ENCODE peak calls at places on chromosomes 5 and 9, in six cellular contexts. Q is ureter, C is AG04449, E is frontal cortex, K is WTC11, R is brain microvascular endothelial cell. M is an unnamed sample.

GRCh38 chr5:91352831-91353695 is 30.1 kb downstream of the ARRDC3 start:
- DNase-seq in Q (no peak), C (no peak), K (no peak), R (no peak), E (no peak), M (no peak)

GRCh38 chr9:83620841-83621636 is 1.9 kb upstream of the IDNK start:
- DNase-seq in C (no peak), K (peak), Q (no peak), E (peak), R (peak), M (peak)

GRCh38 chr5:132747064-132747692 is at the start of gene CCNI2:
- DNase-seq in Q (no peak), K (peak), C (no peak), E (no peak), R (no peak), M (peak)

GRCh38 chr5:119789411-119790117 is 160.2 kb downstream of the FAM170A start:
- DNase-seq in R (no peak), E (no peak), Q (no peak), C (no peak), K (no peak), M (no peak)

GRCh38 chr9:16405421-16405820 is 465.0 kb downstream of the BNC2 start:
- DNase-seq in Q (no peak), E (no peak), K (no peak), C (no peak), R (no peak), M (no peak)

GRCh38 chr9:127124091-127124490 is 1.7 kb upstream of the ANGPTL2 start:
- DNase-seq in R (no peak), Q (no peak), E (no peak), K (no peak), C (no peak), M (no peak)

GRCh38 chr5:72015103-72015548 is 92.1 kb upstream of the MAP1B start:
- DNase-seq in E (peak), Q (peak), C (no peak), R (peak), K (no peak), M (peak)

GRCh38 chr5:134131578-134132350 is 17.3 kb downstream of the TCF7 start:
- DNase-seq in C (no peak), K (peak), R (no peak), E (no peak), Q (no peak), M (no peak)

GRCh38 chr5:103624748-103625147 is 62.2 kb upstream of the NUDT12 start:
- DNase-seq in E (no peak), Q (no peak), K (no peak), C (no peak), R (peak), M (no peak)

GRCh38 chr9:132797861-132798659 is 80.0 kb downstream of the AK8 start:
- DNase-seq in Q (peak), E (no peak), C (no peak), K (no peak), R (no peak), M (peak)

GRCh38 chr5:171849585-171850353 is 64.2 kb downstream of the SMIM23 start:
- DNase-seq in K (no peak), R (no peak), Q (no peak), C (no peak), E (no peak), M (no peak)

GRCh38 chr5:149833116-149833827 is 103.2 kb downstream of the PPARGC1B start:
- DNase-seq in K (no peak), C (no peak), Q (no peak), E (no peak), R (no peak), M (no peak)

GRCh38 chr5:82911902-82912301 is 165.3 kb downstream of the TMEM167A start:
- DNase-seq in R (no peak), Q (no peak), C (no peak), K (no peak), E (no peak), M (peak)

GRCh38 chr9:68793605-68794343 is 88.7 kb downstream of the PIP5K1B start:
- DNase-seq in E (no peak), Q (no peak), R (no peak), K (no peak), C (no peak), M (no peak)

GRCh38 chr5:181260720-181261319 is at the start of gene TRIM52:
- DNase-seq in R (peak), K (peak), Q (peak), E (peak), C (peak), M (peak)

GRCh38 chr5:134003957-134004625 is 684 bp downstream of the VDAC1 start:
- DNase-seq in Q (peak), K (peak), C (no peak), E (peak), R (peak), M (peak)

GRCh38 chr9:15622596-15622995 is 69.8 kb downstream of the CCDC171 start:
- DNase-seq in C (no peak), Q (no peak), E (peak), K (no peak), R (no peak), M (peak)

GRCh38 chr5:112492291-112492690 is 73.2 kb upstream of the EPB41L4A start:
- DNase-seq in K (peak), C (peak), R (peak), Q (peak), E (peak), M (peak)

GRCh38 chr5:56616454-56617160 is 198.7 kb upstream of the MAP3K1 start:
- DNase-seq in K (no peak), Q (no peak), R (no peak), E (no peak), C (no peak), M (no peak)

GRCh38 chr5:112417931-112418358 is 1.1 kb downstream of the EPB41L4A start:
- DNase-seq in Q (peak), C (no peak), K (no peak), E (no peak), R (peak), M (peak)

GRCh38 chr9:114308361-114308950 is 14.4 kb upstream of the ORM1 start:
- DNase-seq in Q (peak), C (no peak), K (no peak), E (no peak), R (no peak), M (no peak)

GRCh38 chr5:134125195-134126015 is 10.9 kb downstream of the TCF7 start:
- DNase-seq in C (peak), E (peak), Q (no peak), K (no peak), R (peak), M (peak)

GRCh38 chr9:115616666-115617239 is 498.8 kb upstream of the TNC start:
- DNase-seq in C (no peak), E (no peak), K (no peak), Q (no peak), R (no peak), M (no peak)

GRCh38 chr5:174571662-174572397 is 152.6 kb upstream of the MSX2 start:
- DNase-seq in K (no peak), E (peak), C (peak), R (peak), Q (peak), M (peak)

GRCh38 chr9:76200315-76200714 is 193.9 kb downstream of the RFK start:
- DNase-seq in E (no peak), R (no peak), K (no peak), C (no peak), Q (no peak), M (no peak)

GRCh38 chr5:58041884-58042283 is 418.0 kb downstream of the PLK2 start:
- DNase-seq in K (no peak), R (no peak), Q (no peak), C (no peak), E (no peak), M (no peak)

GRCh38 chr9:123860603-123861002 is 69.3 kb downstream of the DENND1A start:
- DNase-seq in E (no peak), C (no peak), Q (no peak), R (no peak), K (no peak), M (no peak)

GRCh38 chr9:127168756-127169506 is 46.5 kb upstream of the ANGPTL2 start:
- DNase-seq in K (no peak), C (no peak), R (no peak), Q (no peak), E (no peak), M (no peak)

M was measured in GM23248.